ENCODE peak calls at places on chromosomes 4 and X, in six cellular contexts. X, E, Q, N, Y and M are unnamed samples.

GRCh38 chr4:86089924-86090323 is 269.9 kb downstream of the MAPK10 start:
- DNase-seq in X (no peak), E (no peak), Q (no peak), N (no peak), Y (no peak), M (no peak)

GRCh38 chr4:41573458-41574129 is 35.6 kb downstream of the LIMCH1 start:
- DNase-seq in X (no peak), E (no peak), Q (no peak), N (no peak), Y (no peak), M (no peak)

GRCh38 chrX:7147431-7147977 is at the start of gene STS:
- DNase-seq in X (peak; percentile 42), E (no peak), Q (peak; percentile 68), N (peak; percentile 33), Y (peak; percentile 88), M (peak; percentile 71)

GRCh38 chr4:6342530-6343293 is 73.1 kb downstream of the WFS1 start:
- DNase-seq in X (no peak), E (no peak), Q (no peak), N (no peak), Y (no peak), M (no peak)

GRCh38 chrX:47217121-47217851 is 1.2 kb upstream of the CDK16 start:
- DNase-seq in X (peak; percentile 90), E (no peak), Q (peak; percentile 78), N (peak; percentile 35), Y (peak; percentile 85), M (no peak)

GRCh38 chr4:127634181-127634580 is 1.4 kb downstream of the INTU start:
- DNase-seq in X (peak; percentile 59), E (no peak), Q (no peak), N (no peak), Y (no peak), M (no peak)

GRCh38 chr4:136713140-136713539 is 819.2 kb downstream of the PCDH18 start:
- DNase-seq in X (peak; percentile 66), E (no peak), Q (no peak), N (no peak), Y (no peak), M (no peak)

GRCh38 chr4:85423414-85423813 is 51.5 kb upstream of the ARHGAP24 start:
- DNase-seq in X (peak; percentile 54), E (no peak), Q (no peak), N (no peak), Y (no peak), M (no peak)

GRCh38 chrX:117895418-117895817 is 221.2 kb downstream of the KLHL13 start:
- DNase-seq in X (no peak), E (no peak), Q (no peak), N (no peak), Y (no peak), M (no peak)

GRCh38 chr4:35151816-35152572 is 1092.3 kb downstream of the ARAP2 start:
- DNase-seq in X (peak; percentile 55), E (no peak), Q (no peak), N (no peak), Y (no peak), M (no peak)